ENCODE peak calls at places on chromosome 16, in eight cellular contexts. One of them, this sample, is unnamed.

GRCh38 chr16:50675686-50676610 is 5.2 kb downstream of the SNX20 start:
- DNase-seq in mesenchymal stem cell: no peak
- DNase-seq in hepatocyte: no peak
- DNase-seq in GM23338: no peak
- DNase-seq in OCI-LY7: no peak
- DNase-seq in GM12878: no peak
- DNase-seq in neuronal stem cell: no peak
- DNase-seq in neural progenitor cell: no peak
- DNase-seq in this sample: no peak

GRCh38 chr16:69724981-69725479 is 1.3 kb downstream of the NQO1 start:
- DNase-seq in mesenchymal stem cell: peak; percentile 60
- DNase-seq in hepatocyte: no peak
- DNase-seq in GM23338: peak; percentile 12
- DNase-seq in OCI-LY7: no peak
- DNase-seq in GM12878: no peak
- DNase-seq in neuronal stem cell: no peak
- DNase-seq in neural progenitor cell: no peak
- DNase-seq in this sample: no peak

GRCh38 chr16:35431829-35432663 is 1972.6 kb downstream of the TP53TG3F start:
- DNase-seq in mesenchymal stem cell: no peak
- DNase-seq in hepatocyte: no peak
- DNase-seq in GM23338: peak; percentile 25
- DNase-seq in OCI-LY7: peak; percentile 20
- DNase-seq in GM12878: no peak
- DNase-seq in neuronal stem cell: no peak
- DNase-seq in neural progenitor cell: no peak
- DNase-seq in this sample: no peak

GRCh38 chr16:2708955-2709587 is 11.0 kb downstream of the PRSS27 start:
- DNase-seq in mesenchymal stem cell: no peak
- DNase-seq in hepatocyte: no peak
- DNase-seq in GM23338: no peak
- DNase-seq in OCI-LY7: no peak
- DNase-seq in GM12878: no peak
- DNase-seq in neuronal stem cell: no peak
- DNase-seq in neural progenitor cell: no peak
- DNase-seq in this sample: no peak

GRCh38 chr16:75061677-75062076 is 54.9 kb downstream of the LDHD start:
- DNase-seq in mesenchymal stem cell: no peak
- DNase-seq in hepatocyte: no peak
- DNase-seq in GM23338: no peak
- DNase-seq in OCI-LY7: no peak
- DNase-seq in GM12878: no peak
- DNase-seq in neuronal stem cell: no peak
- DNase-seq in neural progenitor cell: no peak
- DNase-seq in this sample: no peak

GRCh38 chr16:14186007-14186953 is 115.2 kb downstream of the MRTFB start:
- DNase-seq in mesenchymal stem cell: peak; percentile 97
- DNase-seq in hepatocyte: peak; percentile 50
- DNase-seq in GM23338: peak; percentile 71
- DNase-seq in OCI-LY7: peak; percentile 4
- DNase-seq in GM12878: no peak
- DNase-seq in neuronal stem cell: peak; percentile 38
- DNase-seq in neural progenitor cell: peak; percentile 74
- DNase-seq in this sample: peak; percentile 89

GRCh38 chr16:25838724-25839186 is 147.0 kb downstream of the HS3ST4 start:
- DNase-seq in mesenchymal stem cell: peak; percentile 40
- DNase-seq in hepatocyte: peak; percentile 76
- DNase-seq in GM23338: peak; percentile 90
- DNase-seq in OCI-LY7: peak; percentile 73
- DNase-seq in GM12878: peak; percentile 11
- DNase-seq in neuronal stem cell: peak; percentile 61
- DNase-seq in neural progenitor cell: peak; percentile 86
- DNase-seq in this sample: peak; percentile 66

GRCh38 chr16:51557670-51558069 is 406.6 kb upstream of the SALL1 start:
- DNase-seq in mesenchymal stem cell: no peak
- DNase-seq in hepatocyte: no peak
- DNase-seq in GM23338: no peak
- DNase-seq in OCI-LY7: no peak
- DNase-seq in GM12878: no peak
- DNase-seq in neuronal stem cell: no peak
- DNase-seq in neural progenitor cell: no peak
- DNase-seq in this sample: no peak

GRCh38 chr16:22252317-22252716 is 44.9 kb upstream of the POLR3E start:
- DNase-seq in mesenchymal stem cell: no peak
- DNase-seq in hepatocyte: no peak
- DNase-seq in GM23338: peak; percentile 50
- DNase-seq in OCI-LY7: no peak
- DNase-seq in GM12878: no peak
- DNase-seq in neuronal stem cell: no peak
- DNase-seq in neural progenitor cell: no peak
- DNase-seq in this sample: no peak

DNA sequence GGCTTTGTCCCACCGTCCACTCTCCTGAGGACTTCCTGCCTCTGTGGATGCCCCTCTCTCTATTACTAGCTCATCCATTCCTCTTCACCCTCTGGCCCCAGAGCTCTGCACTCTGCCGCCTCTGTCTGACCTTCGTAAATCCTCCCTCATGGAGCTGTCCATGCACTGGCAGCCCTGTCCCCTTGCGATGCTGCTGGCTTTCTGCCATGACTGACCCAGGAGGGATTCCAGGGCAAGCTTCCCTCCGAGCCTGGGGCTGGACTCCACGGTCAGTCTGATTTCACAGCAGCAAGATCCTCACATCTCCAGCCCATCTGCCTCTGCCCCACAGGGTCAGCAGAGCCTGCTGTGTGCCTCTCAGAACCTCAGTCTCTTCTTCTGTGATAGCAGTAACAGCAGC is 4.7 kb downstream of the CBFA2T3 start:
- DNase-seq in mesenchymal stem cell: no peak
- DNase-seq in hepatocyte: no peak
- DNase-seq in GM23338: no peak
- DNase-seq in OCI-LY7: no peak
- DNase-seq in GM12878: no peak
- DNase-seq in neuronal stem cell: no peak
- DNase-seq in neural progenitor cell: no peak
- DNase-seq in this sample: no peak
- H3K4me3 ChIP-seq in mesenchymal stem cell: no peak overlapping the region
- H3K4me3 ChIP-seq in hepatocyte: no peak overlapping the region
- H3K4me3 ChIP-seq in GM23338: no peak overlapping the region
- H3K4me3 ChIP-seq in OCI-LY7: peak overlapping the region; percentile 60
- H3K4me3 ChIP-seq in GM12878: peak overlapping the region; percentile 93
- H3K4me3 ChIP-seq in neuronal stem cell: no peak overlapping the region
- H3K4me3 ChIP-seq in neural progenitor cell: no peak overlapping the region
- H3K4me3 ChIP-seq in this sample: no peak overlapping the region

DNA sequence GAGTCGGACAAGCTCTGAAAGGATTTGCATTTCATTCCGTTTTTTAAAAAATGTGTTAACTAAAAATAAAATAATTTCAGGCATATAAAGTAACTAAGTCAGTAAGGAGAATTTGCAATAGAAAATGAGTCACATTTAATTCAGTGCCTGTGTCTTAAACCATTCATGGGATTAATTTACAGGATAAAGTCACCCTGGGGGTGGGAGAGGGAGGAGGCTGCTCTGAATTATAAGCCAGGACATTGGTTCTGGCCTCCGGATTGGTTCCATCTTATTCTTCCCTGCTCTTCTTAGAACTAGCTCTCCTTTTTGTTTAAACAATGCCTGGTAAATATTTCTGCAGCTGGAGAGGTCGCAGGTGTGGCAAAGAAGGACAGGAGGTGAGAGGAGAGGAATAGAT is 319.1 kb downstream of the PHKB start:
- DNase-seq in mesenchymal stem cell: no peak
- DNase-seq in hepatocyte: no peak
- DNase-seq in GM23338: no peak
- DNase-seq in OCI-LY7: no peak
- DNase-seq in GM12878: no peak
- DNase-seq in neuronal stem cell: no peak
- DNase-seq in neural progenitor cell: no peak
- DNase-seq in this sample: no peak
- H2AFZ ChIP-seq in mesenchymal stem cell: no peak overlapping the region
- H2AFZ ChIP-seq in hepatocyte: no peak overlapping the region
- H2AFZ ChIP-seq in GM23338: peak overlapping the region; percentile 43
- H2AFZ ChIP-seq in OCI-LY7: peak overlapping the region; percentile 45
- H2AFZ ChIP-seq in GM12878: peak overlapping the region; percentile 90
- H2AFZ ChIP-seq in neuronal stem cell: no peak overlapping the region
- H2AFZ ChIP-seq in neural progenitor cell: no peak overlapping the region
- H2AFZ ChIP-seq in this sample: no peak overlapping the region

GRCh38 chr16:17572145-17572544 is 101.4 kb upstream of the XYLT1 start:
- DNase-seq in mesenchymal stem cell: no peak
- DNase-seq in hepatocyte: no peak
- DNase-seq in GM23338: peak; percentile 14
- DNase-seq in OCI-LY7: no peak
- DNase-seq in GM12878: no peak
- DNase-seq in neuronal stem cell: no peak
- DNase-seq in neural progenitor cell: no peak
- DNase-seq in this sample: no peak
- H3K4me3 ChIP-seq in mesenchymal stem cell: no peak overlapping the region
- H3K4me3 ChIP-seq in hepatocyte: no peak overlapping the region
- H3K4me3 ChIP-seq in GM23338: no peak overlapping the region
- H3K4me3 ChIP-seq in OCI-LY7: no peak overlapping the region
- H3K4me3 ChIP-seq in GM12878: no peak overlapping the region
- H3K4me3 ChIP-seq in neuronal stem cell: no peak overlapping the region
- H3K4me3 ChIP-seq in neural progenitor cell: no peak overlapping the region
- H3K4me3 ChIP-seq in this sample: no peak overlapping the region

GRCh38 chr16:49489686-49490320 is 116.2 kb downstream of the C16orf78 start:
- DNase-seq in mesenchymal stem cell: no peak
- DNase-seq in hepatocyte: no peak
- DNase-seq in GM23338: no peak
- DNase-seq in OCI-LY7: peak; percentile 20
- DNase-seq in GM12878: no peak
- DNase-seq in neuronal stem cell: no peak
- DNase-seq in neural progenitor cell: no peak
- DNase-seq in this sample: no peak
- H2AFZ ChIP-seq in mesenchymal stem cell: no peak overlapping the region
- H2AFZ ChIP-seq in hepatocyte: no peak overlapping the region
- H2AFZ ChIP-seq in GM23338: no peak overlapping the region
- H2AFZ ChIP-seq in OCI-LY7: peak overlapping the region; percentile 88
- H2AFZ ChIP-seq in GM12878: no peak overlapping the region
- H2AFZ ChIP-seq in neuronal stem cell: no peak overlapping the region
- H2AFZ ChIP-seq in neural progenitor cell: no peak overlapping the region
- H2AFZ ChIP-seq in this sample: no peak overlapping the region

DNA sequence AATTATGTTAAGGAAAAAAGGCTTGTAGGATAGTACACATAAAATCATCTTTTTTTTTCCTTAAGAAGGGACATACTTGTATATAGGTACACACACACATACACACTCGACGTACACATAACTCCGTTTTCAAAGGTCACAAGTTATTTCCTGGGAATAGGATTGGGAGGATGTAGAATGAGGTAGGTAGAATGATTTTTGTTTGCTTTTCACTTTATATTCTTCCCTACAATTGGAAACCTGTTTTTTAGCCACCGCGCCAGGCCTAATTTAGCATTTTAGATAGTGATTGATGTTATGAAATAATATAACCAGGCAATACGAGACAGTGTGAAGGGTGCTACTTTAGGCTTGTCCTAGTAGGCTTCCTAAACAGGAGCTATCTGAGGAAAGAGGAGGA is 1.8 kb upstream of the HAPSTR1 start:
- DNase-seq in mesenchymal stem cell: no peak
- DNase-seq in hepatocyte: no peak
- DNase-seq in GM23338: no peak
- DNase-seq in OCI-LY7: no peak
- DNase-seq in GM12878: no peak
- DNase-seq in neuronal stem cell: no peak
- DNase-seq in neural progenitor cell: no peak
- DNase-seq in this sample: no peak
- H3K4me3 ChIP-seq in mesenchymal stem cell: no peak overlapping the region
- H3K4me3 ChIP-seq in hepatocyte: no peak overlapping the region
- H3K4me3 ChIP-seq in GM23338: peak overlapping the region; percentile 81
- H3K4me3 ChIP-seq in OCI-LY7: peak overlapping the region; percentile 79
- H3K4me3 ChIP-seq in GM12878: peak overlapping the region; percentile 73
- H3K4me3 ChIP-seq in neuronal stem cell: peak overlapping the region; percentile 52
- H3K4me3 ChIP-seq in neural progenitor cell: peak overlapping the region; percentile 57
- H3K4me3 ChIP-seq in this sample: peak overlapping the region; percentile 11

GRCh38 chr16:85687651-85688471 is 893 bp downstream of the GINS2 start:
- DNase-seq in mesenchymal stem cell: no peak
- DNase-seq in hepatocyte: no peak
- DNase-seq in GM23338: peak; percentile 47
- DNase-seq in OCI-LY7: peak; percentile 62
- DNase-seq in GM12878: no peak
- DNase-seq in neuronal stem cell: no peak
- DNase-seq in neural progenitor cell: no peak
- DNase-seq in this sample: no peak

GRCh38 chr16:85689950-85690320 is 1.2 kb upstream of the GINS2 start:
- DNase-seq in mesenchymal stem cell: no peak
- DNase-seq in hepatocyte: no peak
- DNase-seq in GM23338: peak; percentile 53
- DNase-seq in OCI-LY7: no peak
- DNase-seq in GM12878: no peak
- DNase-seq in neuronal stem cell: no peak
- DNase-seq in neural progenitor cell: peak; percentile 16
- DNase-seq in this sample: no peak

GRCh38 chr16:85689285-85689949 is 663 bp upstream of the GINS2 start:
- DNase-seq in mesenchymal stem cell: no peak
- DNase-seq in hepatocyte: no peak
- DNase-seq in GM23338: peak; percentile 35
- DNase-seq in OCI-LY7: no peak
- DNase-seq in GM12878: no peak
- DNase-seq in neuronal stem cell: no peak
- DNase-seq in neural progenitor cell: no peak
- DNase-seq in this sample: no peak

GRCh38 chr16:85686912-85687591 is 1.7 kb downstream of the GINS2 start:
- DNase-seq in mesenchymal stem cell: no peak
- DNase-seq in hepatocyte: no peak
- DNase-seq in GM23338: no peak
- DNase-seq in OCI-LY7: peak; percentile 64
- DNase-seq in GM12878: no peak
- DNase-seq in neuronal stem cell: no peak
- DNase-seq in neural progenitor cell: no peak
- DNase-seq in this sample: no peak

GRCh38 chr16:85688586-85689284 is at the start of gene GINS2:
- DNase-seq in mesenchymal stem cell: peak; percentile 90
- DNase-seq in hepatocyte: peak; percentile 96
- DNase-seq in GM23338: peak; percentile 95
- DNase-seq in OCI-LY7: peak; percentile 97
- DNase-seq in GM12878: peak; percentile 44
- DNase-seq in neuronal stem cell: peak; percentile 83
- DNase-seq in neural progenitor cell: peak; percentile 98
- DNase-seq in this sample: peak; percentile 90
- H2AFZ ChIP-seq in mesenchymal stem cell: no peak within 1 kb of the TSS
- H2AFZ ChIP-seq in hepatocyte: peak within 1 kb of the TSS; percentile 73
- H2AFZ ChIP-seq in GM23338: peak within 1 kb of the TSS; percentile 88
- H2AFZ ChIP-seq in OCI-LY7: peak within 1 kb of the TSS; percentile 69
- H2AFZ ChIP-seq in GM12878: peak within 1 kb of the TSS; percentile 86
- H2AFZ ChIP-seq in neuronal stem cell: peak within 1 kb of the TSS; percentile 98
- H2AFZ ChIP-seq in neural progenitor cell: peak within 1 kb of the TSS; percentile 95
- H2AFZ ChIP-seq in this sample: peak within 1 kb of the TSS; percentile 94

DNA sequence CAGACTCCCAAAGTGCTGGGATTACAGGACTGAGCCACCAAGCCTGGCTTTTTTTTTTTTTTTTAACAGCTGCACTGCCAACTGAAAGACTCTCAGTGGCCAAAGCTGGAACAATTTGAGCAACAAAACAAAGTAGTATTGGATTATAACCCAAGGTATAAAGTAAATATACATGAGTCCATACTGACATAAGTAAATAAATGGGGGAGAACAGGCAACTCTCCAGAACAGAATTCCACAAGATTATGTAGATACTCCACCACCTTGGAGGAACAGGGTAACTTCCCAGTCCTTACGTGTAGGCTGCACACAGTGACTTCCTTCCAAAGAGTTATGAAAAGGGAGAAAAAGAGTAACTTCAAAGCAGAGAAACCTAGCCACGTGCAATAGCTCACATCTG is 15.7 kb downstream of the CMC2 start:
- DNase-seq in mesenchymal stem cell: no peak
- DNase-seq in hepatocyte: no peak
- DNase-seq in GM23338: no peak
- DNase-seq in OCI-LY7: no peak
- DNase-seq in GM12878: no peak
- DNase-seq in neuronal stem cell: no peak
- DNase-seq in neural progenitor cell: no peak
- DNase-seq in this sample: no peak
- H3K4me3 ChIP-seq in mesenchymal stem cell: no peak overlapping the region
- H3K4me3 ChIP-seq in hepatocyte: no peak overlapping the region
- H3K4me3 ChIP-seq in GM23338: no peak overlapping the region
- H3K4me3 ChIP-seq in OCI-LY7: no peak overlapping the region
- H3K4me3 ChIP-seq in GM12878: no peak overlapping the region
- H3K4me3 ChIP-seq in neuronal stem cell: no peak overlapping the region
- H3K4me3 ChIP-seq in neural progenitor cell: no peak overlapping the region
- H3K4me3 ChIP-seq in this sample: no peak overlapping the region